ENCODE peak calls at places on chromosomes 7 and 10, in five cellular contexts. L, I, A, H and J are unnamed samples.

GRCh38 chr7:627661-628027 is 98.9 kb upstream of the DNAAF5 start:
- DNase-seq in L (no peak), I (no peak), A (no peak), H (no peak), J (no peak)

GRCh38 chr10:104580321-104580720 is 60.8 kb upstream of the SORCS3 start:
- DNase-seq in L (peak), I (peak), A (no peak), H (no peak), J (no peak)

GRCh38 chr10:7417103-7417623 is 6.3 kb upstream of the SFMBT2 start:
- DNase-seq in L (peak), I (peak), A (no peak), H (peak), J (no peak)

GRCh38 chr10:127041561-127041960 is 136.3 kb downstream of the DOCK1 start:
- DNase-seq in L (peak), I (peak), A (no peak), H (no peak), J (no peak)

GRCh38 chr7:67765481-67765880 is 768.8 kb downstream of the TYW1 start:
- DNase-seq in L (no peak), I (no peak), A (no peak), H (no peak), J (no peak)

GRCh38 chr10:92678196-92678595 is 11.6 kb upstream of the HHEX start:
- DNase-seq in L (no peak), I (no peak), A (no peak), H (no peak), J (no peak)

GRCh38 chr10:45154481-45154880 is 153.8 kb downstream of the ZNF22 start:
- DNase-seq in L (no peak), I (peak), A (no peak), H (no peak), J (no peak)

GRCh38 chr10:93458821-93459257 is 23.3 kb downstream of the MYOF start:
- DNase-seq in L (peak), I (peak), A (no peak), H (peak), J (no peak)

GRCh38 chr7:134480730-134481129 is 21.8 kb upstream of the AKR1B1 start:
- DNase-seq in L (peak), I (peak), A (no peak), H (peak), J (no peak)

GRCh38 chr7:7103343-7104313 is 78.7 kb upstream of the C1GALT1 start:
- DNase-seq in L (peak), I (peak), A (no peak), H (peak), J (no peak)

GRCh38 chr10:2980791-2981360 is 86.5 kb upstream of the PFKP start:
- DNase-seq in L (peak), I (peak), A (no peak), H (no peak), J (no peak)

GRCh38 chr10:21083861-21084260 is 186.8 kb upstream of the NEBL start:
- DNase-seq in L (no peak), I (no peak), A (no peak), H (no peak), J (no peak)

GRCh38 chr10:123149568-123150228 is 1.8 kb downstream of the HMX2 start:
- DNase-seq in L (peak), I (peak), A (no peak), H (peak), J (no peak)

GRCh38 chr10:131495892-131496291 is 184.4 kb upstream of the TCERG1L start:
- DNase-seq in L (no peak), I (no peak), A (no peak), H (no peak), J (no peak)

GRCh38 chr7:146647444-146647843 is 530.8 kb downstream of the CNTNAP2 start:
- DNase-seq in L (no peak), I (no peak), A (no peak), H (no peak), J (no peak)

GRCh38 chr7:82964150-82964882 is 198.4 kb downstream of the PCLO start:
- DNase-seq in L (no peak), I (no peak), A (no peak), H (no peak), J (no peak)

GRCh38 chr7:142711722-142712616 is 37.3 kb upstream of the PRSS1 start:
- DNase-seq in L (peak), I (peak), A (no peak), H (peak), J (no peak)

GRCh38 chr7:115827305-115828045 is 203.1 kb downstream of the TFEC start:
- DNase-seq in L (no peak), I (no peak), A (no peak), H (no peak), J (no peak)

GRCh38 chr7:123155571-123155970 is 44.2 kb downstream of the SLC13A1 start:
- DNase-seq in L (no peak), I (no peak), A (no peak), H (no peak), J (no peak)

GRCh38 chr10:103696411-103697145 is 158.8 kb downstream of the SH3PXD2A start:
- DNase-seq in L (peak), I (peak), A (peak), H (peak), J (peak)

GRCh38 chr10:17435187-17435586 is 19.2 kb downstream of the ST8SIA6 start:
- DNase-seq in L (no peak), I (no peak), A (no peak), H (no peak), J (no peak)

GRCh38 chr7:920351-921070 is 34.0 kb downstream of the ADAP1 start:
- DNase-seq in L (no peak), I (no peak), A (peak), H (no peak), J (peak)

GRCh38 chr7:17560516-17560915 is 262.1 kb downstream of the AHR start:
- DNase-seq in L (no peak), I (peak), A (no peak), H (no peak), J (no peak)

GRCh38 chr10:97708976-97709745 is 4.4 kb upstream of the MARVELD1 start:
- DNase-seq in L (peak), I (peak), A (peak), H (peak), J (peak)

GRCh38 chr7:156145996-156146395 is 333.7 kb upstream of the SHH start:
- DNase-seq in L (no peak), I (no peak), A (no peak), H (no peak), J (no peak)

GRCh38 chr7:75979361-75980125 is 14.9 kb downstream of the TMEM120A start:
- DNase-seq in L (no peak), I (no peak), A (no peak), H (no peak), J (no peak)

GRCh38 chr7:135723411-135723810 is 4.6 kb downstream of the SLC13A4 start:
- DNase-seq in L (no peak), I (no peak), A (no peak), H (no peak), J (no peak)

GRCh38 chr10:94308866-94309265 is 53.9 kb downstream of the NOC3L start:
- DNase-seq in L (peak), I (peak), A (no peak), H (no peak), J (no peak)

GRCh38 chr7:43362652-43363428 is 220.1 kb upstream of the STK17A start:
- DNase-seq in L (no peak), I (peak), A (no peak), H (no peak), J (no peak)

GRCh38 chr7:1620835-1621234 is 49.2 kb upstream of the ELFN1 start:
- DNase-seq in L (no peak), I (no peak), A (no peak), H (no peak), J (no peak)

GRCh38 chr7:149459540-149460433 is 1.1 kb downstream of the ZNF777 start:
- DNase-seq in L (peak), I (no peak), A (no peak), H (peak), J (no peak)

GRCh38 chr7:13262929-13263530 is 575.6 kb downstream of the ARL4A start:
- DNase-seq in L (peak), I (peak), A (no peak), H (peak), J (no peak)

GRCh38 chr10:86957471-86958108 is at the start of gene MMRN2:
- DNase-seq in L (no peak), I (no peak), A (peak), H (no peak), J (no peak)
- H3K27ac ChIP-seq in L (no peak), I (no peak), A (peak), H (no peak), J (no peak)

GRCh38 chr7:159038066-159038465 is 106.6 kb downstream of the VIPR2 start:
- DNase-seq in L (no peak), I (no peak), A (no peak), H (no peak), J (no peak)
- H3K27ac ChIP-seq in L (no peak), I (no peak), A (no peak), H (no peak), J (no peak)

GRCh38 chr7:130917669-130918128 is 183.7 kb upstream of the KLF14 start:
- DNase-seq in L (peak), I (peak), A (no peak), H (no peak), J (no peak)
- H3K27ac ChIP-seq in L (peak), I (peak), A (peak), H (no peak), J (no peak)

DNA sequence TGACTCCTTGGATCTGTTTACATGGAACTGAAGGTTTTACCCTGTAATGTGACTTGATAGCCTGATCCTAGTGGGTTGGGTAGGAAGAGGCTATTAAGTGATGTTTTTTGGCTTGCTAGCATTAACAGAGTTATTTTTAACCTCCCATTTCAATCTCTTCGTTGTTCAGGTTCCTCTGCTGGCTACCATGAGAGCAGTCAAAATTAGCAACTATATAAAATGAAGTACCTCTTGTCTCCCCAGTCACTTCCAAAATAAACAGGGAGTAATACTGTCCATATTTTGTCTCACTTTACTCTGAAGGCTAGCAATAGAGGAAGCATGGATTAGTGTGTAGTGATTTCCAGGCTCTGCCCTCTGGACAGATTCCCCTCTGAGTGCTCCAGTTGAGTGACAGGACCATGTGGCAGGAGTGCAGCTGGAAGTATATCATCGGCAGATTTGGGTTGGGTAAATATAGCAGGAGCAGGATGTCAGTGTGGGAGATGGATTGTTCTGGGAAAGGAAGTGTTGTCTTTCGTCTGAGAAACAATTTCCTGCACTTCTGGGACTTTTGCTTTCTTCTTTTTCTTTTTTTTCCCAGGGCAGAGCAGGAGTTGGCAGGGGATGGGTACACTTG is 35.2 kb downstream of the GBF1 start:
- DNase-seq in L (peak), I (peak), A (no peak), H (no peak), J (no peak)
- H3K27ac ChIP-seq in L (peak), I (no peak), A (no peak), H (no peak), J (no peak)